ENCODE peak calls at places on chromosomes 11 and 22, in eight cellular contexts. H is pancreas, Z is DND-41, G is OCI-LY7, U is uterus, E is IMR-90, A is left ventricle myocardium inferior, N is mammary epithelial cell. X is an unnamed sample. For H3K4me1, the result is how much of the 10 kb centered on the place peaks cover.

GRCh38 chr11:15897211-15897960 is 459.0 kb downstream of the SOX6 start:
- DNase-seq in H (no peak), Z (no peak), G (no peak), U (no peak), E (peak), A (no peak), N (peak), X (no peak)

GRCh38 chr11:70810131-70810530 is 411.8 kb downstream of the CTTN start:
- DNase-seq in H (no peak), Z (no peak), G (no peak), U (no peak), E (no peak), A (no peak), N (no peak), X (no peak)

GRCh38 chr11:119309953-119310681 is 6.8 kb downstream of the MCAM start:
- DNase-seq in H (no peak), Z (no peak), G (no peak), U (no peak), E (no peak), A (no peak), N (no peak), X (no peak)

GRCh38 chr22:31752096-31752847 is 1.5 kb upstream of the DEPDC5 start:
- DNase-seq in H (no peak), Z (no peak), G (no peak), U (no peak), E (no peak), A (no peak), N (no peak), X (no peak)

GRCh38 chr11:8813658-8814057 is 97.3 kb upstream of the AKIP1 start:
- DNase-seq in H (peak), Z (peak), G (peak), U (peak), E (peak), A (peak), N (peak), X (peak)

GRCh38 chr11:111465400-111465799 is 46.8 kb downstream of the BTG4 start:
- DNase-seq in H (no peak), Z (no peak), G (no peak), U (no peak), E (peak), A (no peak), N (peak), X (no peak)

GRCh38 chr11:61713464-61713863 is 33.3 kb downstream of the DAGLA start:
- DNase-seq in H (no peak), Z (no peak), G (no peak), U (no peak), E (no peak), A (no peak), N (no peak), X (no peak)

GRCh38 chr11:105861225-105861624 is 160.8 kb downstream of the MSANTD4 start:
- DNase-seq in H (no peak), Z (no peak), G (no peak), U (no peak), E (peak), A (no peak), N (no peak), X (no peak)

GRCh38 chr22:43330178-43331063 is 12.8 kb downstream of the SCUBE1 start:
- DNase-seq in H (no peak), Z (no peak), G (no peak), U (no peak), E (no peak), A (no peak), N (no peak), X (no peak)

GRCh38 chr11:125429807-125430678 is 66.0 kb downstream of the FEZ1 start:
- DNase-seq in H (no peak), Z (no peak), G (no peak), U (no peak), E (no peak), A (no peak), N (no peak), X (no peak)

GRCh38 chr22:37431811-37432707 is 4.8 kb upstream of the ELFN2 start:
- DNase-seq in H (no peak), Z (peak), G (no peak), U (no peak), E (peak), A (no peak), N (peak), X (no peak)

GRCh38 chr11:59666969-59667368 is 1.9 kb downstream of the PATL1 start:
- DNase-seq in H (no peak), Z (no peak), G (no peak), U (no peak), E (peak), A (no peak), N (no peak), X (no peak)

GRCh38 chr22:29199702-29200400 is 5.8 kb upstream of the EMID1 start:
- DNase-seq in H (no peak), Z (no peak), G (no peak), U (no peak), E (no peak), A (no peak), N (no peak), X (no peak)

GRCh38 chr22:49081926-49082325 is 745.7 kb downstream of the BRD1 start:
- DNase-seq in H (no peak), Z (no peak), G (no peak), U (no peak), E (no peak), A (no peak), N (no peak), X (no peak)

GRCh38 chr11:34364102-34364501 is 6.3 kb upstream of the ABTB2 start:
- DNase-seq in H (no peak), Z (no peak), G (no peak), U (no peak), E (no peak), A (no peak), N (no peak), X (no peak)

GRCh38 chr11:59181746-59182456 is 10.0 kb downstream of the DTX4 start:
- DNase-seq in H (no peak), Z (no peak), G (no peak), U (no peak), E (no peak), A (no peak), N (no peak), X (no peak)

GRCh38 chr11:109697140-109697843 is 275.3 kb downstream of the C11orf87 start:
- DNase-seq in H (no peak), Z (peak), G (peak), U (no peak), E (peak), A (no peak), N (peak), X (no peak)

GRCh38 chr11:90589735-90590134 is 366.9 kb upstream of the CHORDC1 start:
- DNase-seq in H (no peak), Z (no peak), G (no peak), U (no peak), E (no peak), A (no peak), N (no peak), X (no peak)

GRCh38 chr11:96287796-96288439 is 55.1 kb downstream of the MAML2 start:
- DNase-seq in H (no peak), Z (no peak), G (no peak), U (no peak), E (peak), A (no peak), N (no peak), X (no peak)

GRCh38 chr11:130425156-130425555 is 3.3 kb downstream of the ADAMTS8 start:
- DNase-seq in H (no peak), Z (no peak), G (no peak), U (no peak), E (no peak), A (no peak), N (no peak), X (no peak)

GRCh38 chr22:42399315-42400271 is 32.6 kb downstream of the NFAM1 start:
- DNase-seq in H (no peak), Z (peak), G (peak), U (no peak), E (no peak), A (peak), N (no peak), X (peak)

GRCh38 chr11:64970731-64971151 is 1.2 kb downstream of the MAJIN start:
- DNase-seq in H (no peak), Z (no peak), G (peak), U (no peak), E (no peak), A (no peak), N (peak), X (peak)

GRCh38 chr11:14638561-14638960 is 5.0 kb upstream of the PDE3B start:
- DNase-seq in H (peak), Z (peak), G (no peak), U (no peak), E (no peak), A (no peak), N (no peak), X (no peak)

GRCh38 chr22:26763633-26764295 is 106.4 kb downstream of the MIAT start:
- DNase-seq in H (no peak), Z (no peak), G (no peak), U (no peak), E (peak), A (no peak), N (peak), X (no peak)

GRCh38 chr22:43883012-43883661 is 8.7 kb downstream of the PNPLA5 start:
- DNase-seq in H (no peak), Z (peak), G (peak), U (no peak), E (peak), A (no peak), N (peak), X (no peak)

GRCh38 chr11:76067099-76067498 is 139.2 kb downstream of the WNT11 start:
- DNase-seq in H (peak), Z (no peak), G (no peak), U (no peak), E (peak), A (no peak), N (no peak), X (no peak)

GRCh38 chr11:2518112-2518982 is 73.5 kb downstream of the KCNQ1 start:
- DNase-seq in H (peak), Z (no peak), G (no peak), U (peak), E (no peak), A (peak), N (no peak), X (no peak)

GRCh38 chr11:57214087-57214395 is 23.0 kb downstream of the APLNR start:
- DNase-seq in H (no peak), Z (no peak), G (no peak), U (no peak), E (peak), A (no peak), N (no peak), X (no peak)

GRCh38 chr11:10605941-10606381 is 37.5 kb upstream of the LYVE1 start:
- DNase-seq in H (no peak), Z (no peak), G (no peak), U (no peak), E (peak), A (peak), N (no peak), X (peak)
- H3K4me1 ChIP-seq in H (under half), Z (under half), G (under half), U (under half), E (under half), A (under half), N (under half), X (under half)

GRCh38 chr11:5694642-5695041 is 5.1 kb downstream of the TRIM22 start:
- DNase-seq in H (no peak), Z (no peak), G (no peak), U (no peak), E (no peak), A (no peak), N (no peak), X (no peak)
- H3K4me3 ChIP-seq in H (no peak), Z (no peak), G (no peak), U (no peak), E (no peak), A (no peak), N (no peak), X (no peak)

GRCh38 chr11:6601041-6601461 is 2.4 kb downstream of the RRP8 start:
- DNase-seq in H (no peak), Z (no peak), G (no peak), U (peak), E (no peak), A (no peak), N (no peak), X (no peak)

GRCh38 chr11:6603287-6604080 is at the start of the genes ILK and RRP8:
- DNase-seq in H (peak), Z (peak), G (peak), U (peak), E (peak), A (peak), N (peak), X (peak)

GRCh38 chr11:6599884-6600390 is 3.5 kb downstream of the RRP8 start:
- DNase-seq in H (peak), Z (no peak), G (no peak), U (peak), E (no peak), A (no peak), N (no peak), X (peak)

GRCh38 chr11:6604081-6604626 is 580 bp downstream of the ILK start:
- DNase-seq in H (peak), Z (peak), G (peak), U (peak), E (peak), A (no peak), N (peak), X (peak)

GRCh38 chr11:6602096-6602940 is 1.1 kb downstream of the RRP8 start:
- DNase-seq in H (no peak), Z (no peak), G (no peak), U (peak), E (no peak), A (no peak), N (no peak), X (peak)
- H3K27ac ChIP-seq in H (no peak), Z (peak), G (peak), U (peak), E (peak), A (peak), N (peak), X (peak)

GRCh38 chr11:12287009-12287373 is 90.4 kb upstream of the PARVA start:
- DNase-seq in H (no peak), Z (no peak), G (no peak), U (peak), E (peak), A (no peak), N (peak), X (peak)

GRCh38 chr11:12286606-12287005 is 90.8 kb upstream of the PARVA start:
- DNase-seq in H (no peak), Z (no peak), G (no peak), U (no peak), E (no peak), A (no peak), N (no peak), X (peak)

GRCh38 chr11:12288934-12289666 is 88.3 kb upstream of the PARVA start:
- DNase-seq in H (no peak), Z (no peak), G (no peak), U (no peak), E (no peak), A (no peak), N (no peak), X (no peak)

GRCh38 chr11:12288212-12288933 is 89.0 kb upstream of the PARVA start:
- DNase-seq in H (peak), Z (peak), G (peak), U (peak), E (peak), A (peak), N (peak), X (peak)

GRCh38 chr11:12287374-12288211 is 89.8 kb upstream of the PARVA start:
- DNase-seq in H (no peak), Z (no peak), G (no peak), U (peak), E (peak), A (no peak), N (peak), X (peak)
- H3K4me1 ChIP-seq in H (under half), Z (under half), G (under half), U (under half), E (under half), A (under half), N (half or more), X (under half)

DNA sequence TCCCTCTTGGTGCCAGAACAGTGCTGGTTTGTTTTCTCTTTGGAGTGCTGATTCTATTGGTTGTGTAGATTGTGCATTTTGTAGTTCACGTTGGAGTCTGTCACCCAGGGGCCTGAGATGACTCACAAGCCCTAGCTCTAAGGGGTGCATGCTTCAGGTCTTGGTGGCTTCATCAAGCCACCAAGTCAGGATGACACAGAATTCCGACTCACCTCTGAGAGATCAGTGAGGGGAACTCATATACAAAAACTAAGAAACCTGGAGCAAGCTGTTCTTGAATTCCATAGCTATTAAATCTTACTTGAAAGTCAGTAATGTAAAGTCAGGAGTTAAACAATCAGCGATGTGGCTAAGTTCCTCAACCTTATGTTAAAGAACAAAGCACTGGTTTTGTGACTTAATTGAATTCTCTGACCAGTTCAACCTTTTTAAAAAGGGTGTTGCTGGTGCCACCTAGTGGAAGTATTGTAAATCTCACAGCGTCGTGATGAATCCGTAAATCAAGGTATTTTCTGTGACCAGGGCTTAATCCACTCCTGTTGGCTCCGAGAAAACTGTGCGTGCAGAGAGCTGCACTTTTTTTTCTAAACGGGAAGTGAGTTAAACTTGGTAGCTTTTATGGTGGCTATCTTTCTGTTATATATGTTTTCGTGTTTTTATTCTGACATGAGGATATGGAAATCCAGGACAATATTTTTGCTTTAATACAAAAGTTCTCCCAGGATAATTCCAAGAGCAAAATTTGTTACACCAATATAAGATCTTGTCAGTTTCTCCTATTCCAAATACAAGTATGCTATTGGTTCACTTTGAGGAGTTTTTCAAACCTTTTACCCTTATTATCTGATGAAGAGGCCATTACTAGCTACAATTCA is 14.6 kb downstream of the MMP13 start:
- DNase-seq in H (no peak), Z (peak), G (peak), U (peak), E (peak), A (no peak), N (peak), X (no peak)
- H3K4me3 ChIP-seq in H (no peak), Z (no peak), G (no peak), U (no peak), E (no peak), A (no peak), N (no peak), X (no peak)

DNA sequence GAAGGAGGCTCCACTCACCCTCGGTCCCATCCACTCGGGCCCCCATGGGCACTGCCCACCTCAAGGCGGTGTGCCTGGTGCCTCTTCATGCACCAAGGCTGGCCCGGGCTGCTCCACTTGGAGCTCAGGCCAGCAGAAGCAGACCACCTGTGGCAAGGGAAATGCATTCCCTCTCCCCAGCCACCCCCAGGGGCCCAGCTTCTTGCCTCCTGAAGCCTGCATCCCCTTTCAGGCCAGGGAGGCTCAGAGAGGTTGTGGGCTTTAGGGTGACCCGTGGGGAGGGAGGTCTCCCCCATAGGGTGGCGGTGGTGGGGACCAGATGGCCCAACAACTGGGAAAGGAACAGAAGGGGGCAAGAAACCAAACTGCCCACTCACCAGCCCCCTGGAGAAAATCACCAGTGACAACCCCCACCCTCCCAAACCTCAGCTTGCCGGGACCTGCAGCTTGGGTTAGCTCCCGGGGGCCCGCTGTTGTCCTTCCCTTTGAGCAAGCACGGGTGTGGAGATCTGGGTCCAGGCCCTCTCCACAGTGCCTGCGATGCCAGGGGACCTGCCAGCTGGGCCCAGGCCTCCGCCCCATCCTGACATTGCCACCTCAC is 8.4 kb downstream of the CBX6 start:
- DNase-seq in H (no peak), Z (no peak), G (no peak), U (no peak), E (no peak), A (no peak), N (no peak), X (no peak)
- H3K27ac ChIP-seq in H (no peak), Z (no peak), G (no peak), U (no peak), E (no peak), A (peak), N (no peak), X (no peak)

GRCh38 chr22:24144471-24145115 is 36.7 kb upstream of the SUSD2 start:
- DNase-seq in H (no peak), Z (no peak), G (no peak), U (no peak), E (no peak), A (peak), N (no peak), X (no peak)
- H3K4me1 ChIP-seq in H (under half), Z (under half), G (under half), U (under half), E (half or more), A (half or more), N (under half), X (under half)

GRCh38 chr11:38014405-38014804 is 1416.4 kb upstream of the RAG2 start:
- DNase-seq in H (no peak), Z (no peak), G (no peak), U (no peak), E (peak), A (no peak), N (peak), X (no peak)

DNA sequence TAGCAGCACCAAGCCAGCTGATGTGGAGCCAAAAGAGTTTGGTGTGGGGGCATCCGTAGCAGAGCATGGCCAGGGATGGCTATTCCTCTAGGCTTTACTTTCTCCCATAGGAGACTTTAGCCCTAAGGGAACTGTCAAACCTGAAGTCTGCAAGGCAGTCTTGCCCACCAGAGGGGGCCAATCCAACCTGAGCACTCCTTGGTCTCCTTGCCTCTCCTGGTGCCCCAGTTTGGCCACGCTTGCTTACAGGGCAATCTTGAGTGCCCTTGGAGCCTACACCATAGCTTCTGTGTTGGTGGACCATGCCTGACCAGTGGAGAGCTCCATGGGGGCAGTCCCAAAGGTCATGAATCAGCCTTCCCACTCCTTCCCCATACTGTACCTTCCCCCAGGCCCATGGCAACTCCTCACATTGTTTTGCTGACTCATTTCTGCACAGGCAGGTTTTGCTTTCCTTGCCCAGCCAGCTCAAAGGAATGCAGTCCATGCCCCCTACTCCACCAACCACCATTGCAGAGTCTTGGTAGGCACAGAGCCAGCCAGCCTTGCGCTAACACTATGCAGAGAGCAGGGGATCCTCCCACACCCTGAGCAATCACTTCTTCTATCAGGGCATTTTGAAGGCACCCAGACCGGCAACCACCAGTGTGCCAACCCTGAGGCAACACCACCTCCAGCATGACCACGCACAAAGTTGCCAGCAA is 1421.2 kb upstream of the RAG2 start:
- DNase-seq in H (peak), Z (no peak), G (no peak), U (no peak), E (no peak), A (no peak), N (peak), X (no peak)
- H3K4me3 ChIP-seq in H (no peak), Z (no peak), G (no peak), U (no peak), E (no peak), A (no peak), N (no peak), X (no peak)

DNA sequence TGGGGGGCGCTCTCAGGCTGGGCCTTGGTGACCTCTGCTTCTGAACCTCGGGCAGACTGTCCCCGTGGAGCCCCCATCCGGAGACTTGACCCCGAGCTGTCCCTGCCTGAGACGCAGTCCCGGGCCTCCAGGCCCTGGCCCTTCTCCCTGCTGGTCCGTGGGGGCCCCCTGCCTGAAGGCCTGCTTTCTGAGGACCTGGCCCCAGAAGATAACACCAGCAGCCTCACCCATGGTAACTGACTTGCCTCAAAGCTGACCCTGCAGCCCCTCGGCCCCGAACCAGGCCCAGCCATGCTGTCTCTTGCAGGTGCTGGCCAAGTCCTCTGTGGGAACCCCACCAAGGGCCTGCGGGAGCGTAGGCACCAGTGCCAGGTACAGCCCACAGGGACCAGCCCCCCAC is 8.9 kb downstream of the LMNTD2 start:
- DNase-seq in H (peak), Z (no peak), G (no peak), U (no peak), E (no peak), A (no peak), N (no peak), X (no peak)
- H3K27ac ChIP-seq in H (no peak), Z (no peak), G (no peak), U (no peak), E (no peak), A (no peak), N (no peak), X (no peak)

X was measured in lung.